ENCODE peak calls at places on chromosome 21, in seven cellular contexts. V is right lobe of liver, Z is left ventricle myocardium inferior, D is neural progenitor cell, E is tibial artery, T is Karpas-422, L is heart left ventricle. S is an unnamed sample. For H3K4me1 and H3K36me3, the result is how much of the 10 kb centered on the place peaks cover.

GRCh38 chr21:36701912-36702621 is 3.2 kb downstream of the SIM2 start:
- DNase-seq in E (no peak), D (peak), V (no peak), T (no peak), Z (no peak), L (no peak), S (no peak)

GRCh38 chr21:18467715-18468114 is 64.1 kb upstream of the TMPRSS15 start:
- DNase-seq in T (no peak), V (no peak), Z (no peak), D (no peak), E (no peak), L (no peak), S (no peak)

GRCh38 chr21:31554511-31555022 is 104.9 kb upstream of the SOD1 start:
- DNase-seq in D (peak), L (no peak), E (no peak), Z (no peak), T (no peak), V (no peak), S (no peak)

GRCh38 chr21:45078877-45079281 is 4.5 kb downstream of the ADARB1 start:
- DNase-seq in L (no peak), D (no peak), V (no peak), E (no peak), Z (no peak), T (no peak), S (peak)

GRCh38 chr21:28776251-28776650 is 216.4 kb downstream of the LTN1 start:
- DNase-seq in V (no peak), D (no peak), T (no peak), Z (no peak), L (no peak), E (no peak), S (no peak)

GRCh38 chr21:44866780-44867179 is 6.7 kb downstream of the PTTG1IP start:
- DNase-seq in T (no peak), D (no peak), Z (no peak), L (peak), E (no peak), V (no peak), S (peak)

GRCh38 chr21:31872452-31873274 is at the start of gene HUNK:
- DNase-seq in V (peak), Z (no peak), T (no peak), L (no peak), D (peak), E (no peak), S (peak)

GRCh38 chr21:8989883-8990325 is 1531.5 kb upstream of the TPTE start:
- DNase-seq in Z (no peak), T (peak), E (no peak), L (peak), V (no peak), D (no peak), S (no peak)

GRCh38 chr21:35113064-35113463 is 64.0 kb upstream of the RUNX1 start:
- DNase-seq in D (no peak), E (no peak), V (no peak), T (no peak), Z (no peak), L (no peak), S (no peak)

GRCh38 chr21:31862078-31862477 is 10.7 kb upstream of the HUNK start:
- DNase-seq in V (no peak), E (no peak), Z (no peak), T (no peak), L (no peak), D (no peak), S (no peak)

GRCh38 chr21:35922618-35923017 is 137.7 kb downstream of the SETD4 start:
- DNase-seq in E (no peak), L (no peak), V (no peak), Z (no peak), T (no peak), D (no peak), S (no peak)

GRCh38 chr21:17189963-17190362 is 322.9 kb upstream of the CXADR start:
- DNase-seq in T (no peak), Z (no peak), E (no peak), D (no peak), L (no peak), V (no peak), S (no peak)

GRCh38 chr21:15826147-15826780 is 96.5 kb downstream of the USP25 start:
- DNase-seq in V (no peak), T (peak), E (no peak), Z (no peak), D (peak), L (no peak), S (no peak)

GRCh38 chr21:15084668-15085067 is 19.9 kb upstream of the NRIP1 start:
- DNase-seq in D (no peak), L (no peak), T (no peak), Z (no peak), E (no peak), V (no peak), S (no peak)

GRCh38 chr21:45084881-45085536 is 10.6 kb downstream of the ADARB1 start:
- DNase-seq in V (no peak), L (no peak), D (no peak), E (no peak), T (no peak), Z (no peak), S (no peak)

GRCh38 chr21:15856813-15857212 is 127.0 kb downstream of the USP25 start:
- DNase-seq in L (no peak), D (no peak), Z (no peak), V (no peak), E (no peak), T (no peak), S (no peak)

GRCh38 chr21:21897275-21897883 is 899.2 kb downstream of the NCAM2 start:
- DNase-seq in T (no peak), L (no peak), E (no peak), D (no peak), Z (no peak), V (no peak), S (no peak)

GRCh38 chr21:44802396-44803153 is 955 bp upstream of the UBE2G2 start:
- DNase-seq in L (no peak), V (no peak), Z (no peak), E (no peak), T (peak), D (peak), S (no peak)

GRCh38 chr21:23601549-23601948 is 2005.7 kb downstream of the MRPL39 start:
- DNase-seq in V (no peak), L (no peak), Z (no peak), E (no peak), T (no peak), D (no peak), S (no peak)

GRCh38 chr21:15257646-15258045 is 192.8 kb upstream of the NRIP1 start:
- DNase-seq in V (no peak), Z (no peak), L (no peak), E (no peak), T (no peak), D (no peak), S (no peak)

GRCh38 chr21:45385549-45386050 is 19.4 kb upstream of the COL18A1 start:
- DNase-seq in Z (peak), L (peak), V (peak), T (no peak), D (no peak), E (peak), S (peak)

GRCh38 chr21:31580866-31581276 is 78.6 kb upstream of the SOD1 start:
- DNase-seq in L (peak), T (peak), E (peak), Z (peak), V (peak), D (peak), S (no peak)

GRCh38 chr21:31370893-31371652 is 27.0 kb upstream of the TIAM1 start:
- DNase-seq in L (no peak), V (peak), T (no peak), Z (peak), E (no peak), D (no peak), S (no peak)

GRCh38 chr21:28426545-28426944 is 566.1 kb downstream of the LTN1 start:
- DNase-seq in T (no peak), D (no peak), Z (no peak), E (no peak), V (no peak), L (no peak), S (no peak)

GRCh38 chr21:24894324-24894723 is 713.0 kb downstream of the MRPL39 start:
- DNase-seq in Z (no peak), E (no peak), D (no peak), L (no peak), T (no peak), V (no peak), S (no peak)

GRCh38 chr21:36260030-36260787 is 59.8 kb upstream of the MORC3 start:
- DNase-seq in T (peak), D (peak), L (no peak), E (no peak), Z (no peak), V (no peak), S (no peak)

GRCh38 chr21:29187939-29188338 is 57.5 kb downstream of the MAP3K7CL start:
- DNase-seq in Z (no peak), D (no peak), V (peak), T (no peak), E (no peak), L (no peak), S (no peak)

GRCh38 chr21:15283789-15284188 is 219.0 kb upstream of the NRIP1 start:
- DNase-seq in V (no peak), T (no peak), L (no peak), D (no peak), E (no peak), Z (no peak), S (no peak)

GRCh38 chr21:37292946-37293345 is 25.8 kb upstream of the VPS26C start:
- DNase-seq in E (no peak), D (no peak), Z (no peak), V (no peak), L (no peak), T (no peak), S (no peak)

GRCh38 chr21:36235058-36235582 is 78.5 kb downstream of the DOP1B start:
- DNase-seq in Z (no peak), D (peak), T (no peak), V (peak), L (no peak), E (no peak), S (no peak)

GRCh38 chr21:37939251-37939650 is 23.0 kb upstream of the KCNJ6 start:
- DNase-seq in Z (no peak), E (no peak), D (no peak), L (no peak), T (no peak), V (no peak), S (no peak)

GRCh38 chr21:45109831-45110492 is 35.6 kb downstream of the ADARB1 start:
- DNase-seq in L (no peak), T (peak), D (no peak), V (no peak), E (peak), Z (no peak), S (peak)

GRCh38 chr21:45294509-45295291 is 7.0 kb upstream of the POFUT2 start:
- DNase-seq in T (no peak), E (peak), D (no peak), Z (peak), L (peak), V (peak), S (peak)

DNA sequence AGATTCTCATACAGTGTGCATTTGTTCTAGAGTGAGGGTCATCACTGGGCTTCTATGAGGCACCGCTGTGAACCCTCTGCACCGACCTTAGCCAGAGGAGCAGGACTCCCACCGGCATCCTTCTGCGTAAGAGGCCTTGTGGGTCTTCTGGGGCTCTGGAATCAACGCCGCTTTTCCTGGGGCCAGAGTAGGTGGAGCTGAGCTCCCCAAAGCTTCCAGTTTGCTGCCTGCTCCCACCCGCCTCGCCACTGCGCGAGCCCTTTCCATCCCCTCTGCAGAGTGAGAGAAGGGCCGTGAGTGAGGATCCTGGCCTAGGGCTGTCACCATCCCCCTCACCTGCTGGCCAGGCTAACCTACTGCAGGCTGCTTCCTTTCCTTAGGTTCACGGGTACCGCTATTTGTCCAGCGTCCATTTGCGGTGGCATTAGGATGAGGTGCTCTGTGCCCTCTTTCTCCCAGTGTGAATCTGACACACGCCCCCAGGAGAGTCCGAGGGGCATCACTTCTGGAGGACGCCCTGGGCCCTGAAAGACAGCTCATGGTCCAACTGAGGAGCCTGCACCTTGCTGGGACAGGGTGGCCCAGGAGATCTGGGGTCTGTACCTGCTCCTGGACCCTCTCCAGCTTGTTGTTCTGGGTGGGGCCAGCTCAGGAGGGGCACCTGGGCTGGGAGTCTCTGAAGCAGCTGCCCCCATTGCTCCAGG is 36.2 kb downstream of the UMODL1 start:
- DNase-seq in Z (no peak), E (no peak), D (peak), L (no peak), T (no peak), V (no peak), S (no peak)
- H3K4me1 ChIP-seq in Z (under half), E (under half), D (under half), L (under half), T (under half), V (under half), S (under half)

DNA sequence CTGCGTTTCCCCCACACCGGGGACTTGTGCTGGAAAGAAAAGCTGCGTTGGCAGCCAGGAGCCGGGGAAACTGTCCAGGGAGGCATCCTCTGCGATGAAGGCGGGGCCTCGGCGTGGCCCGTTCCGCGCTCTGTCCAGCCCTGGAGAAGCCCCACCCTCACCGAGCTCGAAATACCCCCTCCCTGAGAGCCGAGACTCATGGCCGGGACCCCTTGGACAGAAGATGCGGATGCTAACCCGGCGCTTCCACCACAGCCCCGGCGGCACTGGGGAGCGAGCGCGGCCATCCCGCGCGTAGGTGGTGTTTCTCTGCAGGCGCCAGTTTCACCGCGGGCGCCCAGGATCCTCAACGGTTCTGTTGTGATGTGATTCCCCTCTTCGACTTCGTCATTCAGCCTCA is 31.6 kb downstream of the PDE9A start:
- DNase-seq in Z (no peak), T (no peak), V (no peak), D (no peak), L (peak), E (no peak), S (peak)
- H3K36me3 ChIP-seq in Z (under half), T (under half), V (under half), D (under half), L (under half), E (under half), S (under half)

DNA sequence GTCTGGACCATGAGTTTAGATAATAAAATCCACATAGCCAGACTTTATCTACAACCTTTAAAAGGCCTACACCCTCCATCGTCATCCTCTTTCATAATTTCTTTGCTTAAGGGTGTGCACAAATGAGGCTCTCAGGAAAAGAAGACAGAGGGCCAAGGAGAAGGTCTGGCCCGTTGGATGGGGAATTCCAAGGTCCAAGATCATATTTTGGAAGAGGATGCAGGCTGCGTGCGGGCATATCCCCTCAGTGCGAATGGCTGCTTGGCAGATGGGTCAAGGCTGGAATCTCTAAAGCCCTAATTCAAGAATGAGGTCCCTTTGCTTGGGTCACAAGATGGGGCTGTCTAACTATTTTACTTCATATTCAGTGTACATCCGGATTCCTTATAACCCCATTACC is 782.2 kb upstream of the NCAM2 start:
- DNase-seq in L (no peak), V (no peak), E (no peak), D (no peak), Z (no peak), T (no peak), S (no peak)
- H3K4me1 ChIP-seq in L (under half), V (under half), E (under half), D (under half), Z (under half), T (under half), S (under half)

GRCh38 chr21:42841156-42841915 is 38.0 kb downstream of the WDR4 start:
- DNase-seq in Z (peak), E (no peak), T (no peak), D (no peak), L (no peak), V (peak), S (peak)
- H3K36me3 ChIP-seq in Z (under half), E (under half), T (under half), D (under half), L (under half), V (under half), S (under half)

GRCh38 chr21:43597052-43597451 is 62.2 kb downstream of the HSF2BP start:
- DNase-seq in V (no peak), L (no peak), E (no peak), D (no peak), T (no peak), Z (no peak), S (no peak)

GRCh38 chr21:43588957-43589356 is 70.3 kb downstream of the HSF2BP start:
- DNase-seq in D (no peak), E (no peak), L (no peak), T (no peak), V (no peak), Z (no peak), S (no peak)

GRCh38 chr21:43590220-43590619 is 69.1 kb downstream of the HSF2BP start:
- DNase-seq in D (no peak), Z (no peak), V (no peak), E (no peak), L (no peak), T (no peak), S (no peak)

GRCh38 chr21:43596616-43597015 is 62.7 kb downstream of the HSF2BP start:
- DNase-seq in E (no peak), L (no peak), D (no peak), V (no peak), Z (no peak), T (no peak), S (no peak)

DNA sequence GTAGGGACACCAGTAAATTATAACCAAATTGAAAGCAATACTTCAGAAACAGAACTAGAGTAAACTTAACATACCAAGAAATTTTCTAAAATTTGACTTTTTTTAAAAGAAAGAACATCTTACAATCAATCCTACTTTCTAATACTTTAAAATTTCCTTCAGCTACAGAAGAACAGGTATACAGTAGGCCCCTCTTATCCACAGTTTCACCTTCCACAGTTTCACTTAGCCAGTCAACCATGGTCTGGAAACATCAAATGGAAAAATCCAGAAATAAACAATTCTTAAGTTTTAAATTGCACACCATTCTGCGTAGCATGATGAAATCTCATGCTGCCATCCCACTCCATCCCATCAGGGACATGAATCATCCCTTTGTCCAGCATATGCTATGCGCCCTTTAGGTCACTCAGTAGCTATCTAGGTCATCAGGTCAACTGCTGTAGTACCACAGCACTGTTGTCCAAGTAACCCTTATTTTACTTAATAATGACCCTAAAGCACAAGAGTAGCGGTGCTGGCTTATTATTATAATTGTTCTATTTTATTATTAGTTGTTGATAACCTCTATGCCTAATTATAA is 67.7 kb downstream of the HSF2BP start:
- DNase-seq in D (no peak), E (no peak), V (no peak), T (no peak), L (no peak), Z (no peak), S (no peak)
- H3K4me1 ChIP-seq in D (under half), E (under half), V (under half), T (under half), L (under half), Z (under half), S (under half)

GRCh38 chr21:33251119-33251518 is 15.0 kb upstream of the IL10RB start:
- DNase-seq in V (no peak), E (no peak), D (no peak), L (no peak), T (no peak), Z (no peak), S (no peak)
- H3K36me3 ChIP-seq in V (half or more), E (half or more), D (under half), L (half or more), T (half or more), Z (half or more), S (under half)

GRCh38 chr21:33938381-33938780 is 22.8 kb upstream of the ATP5PO start:
- DNase-seq in L (no peak), Z (no peak), D (no peak), T (no peak), V (no peak), E (no peak), S (no peak)
- H3K4me1 ChIP-seq in L (under half), Z (under half), D (under half), T (under half), V (under half), E (under half), S (under half)

GRCh38 chr21:46656820-46657219 is 21.3 kb downstream of the PRMT2 start:
- DNase-seq in E (no peak), D (no peak), V (no peak), L (no peak), T (no peak), Z (no peak), S (no peak)
- H3K36me3 ChIP-seq in E (half or more), D (under half), V (under half), L (half or more), T (under half), Z (half or more), S (under half)

GRCh38 chr21:38983560-38983959 is 177.8 kb downstream of the ETS2 start:
- DNase-seq in L (no peak), D (no peak), V (no peak), E (no peak), T (no peak), Z (no peak), S (no peak)

GRCh38 chr21:38980416-38981319 is 174.9 kb downstream of the ETS2 start:
- DNase-seq in Z (no peak), V (no peak), T (no peak), D (no peak), E (no peak), L (no peak), S (no peak)

GRCh38 chr21:38982096-38982495 is 176.4 kb downstream of the ETS2 start:
- DNase-seq in V (no peak), E (no peak), D (peak), Z (no peak), T (no peak), L (no peak), S (no peak)

GRCh38 chr21:38984568-38984967 is 178.8 kb downstream of the ETS2 start:
- DNase-seq in L (no peak), V (no peak), D (no peak), E (no peak), T (no peak), Z (no peak), S (no peak)

GRCh38 chr21:38982804-38983203 is 177.1 kb downstream of the ETS2 start:
- DNase-seq in T (no peak), D (no peak), Z (no peak), V (no peak), E (no peak), L (no peak), S (no peak)
- H3K4me1 ChIP-seq in T (under half), D (under half), Z (under half), V (under half), E (under half), L (under half), S (under half)

DNA sequence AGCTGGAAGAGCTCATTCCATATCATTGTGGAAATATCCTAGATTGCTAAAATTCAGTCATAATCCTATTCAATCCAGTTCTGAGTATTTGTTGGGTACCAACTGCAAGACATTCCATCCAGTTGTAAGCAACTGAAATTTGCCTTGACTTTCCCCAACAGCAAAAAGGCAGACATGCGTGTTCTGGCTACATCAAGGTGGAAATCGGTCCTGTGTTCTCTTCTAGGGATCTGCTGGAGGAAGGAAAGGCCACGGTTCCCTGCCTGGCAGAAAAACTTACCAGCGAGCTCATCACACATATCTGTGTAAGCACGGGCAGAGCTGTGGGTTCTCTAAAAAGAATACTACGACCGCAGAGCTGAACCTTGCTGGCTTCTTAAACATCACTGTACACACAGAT is 17.5 kb downstream of the MX1 start:
- DNase-seq in E (peak), D (no peak), T (no peak), V (no peak), Z (no peak), L (no peak), S (no peak)
- H3K36me3 ChIP-seq in E (half or more), D (under half), T (under half), V (half or more), Z (half or more), L (half or more), S (under half)

S was measured in mucosa of descending colon.